ENCODE peak calls at places on chromosome 18, in six cellular contexts. B is amniotic epithelial cell; S is GM03348; K is substantia nigra; R is CD4-positive, alpha-beta T cell; F is caudate nucleus. I is an unnamed sample.

GRCh38 chr18:56789004-56789888 is 138.1 kb downstream of the WDR7 start:
- DNase-seq in S (peak; percentile 5), B (peak; percentile 38), R (no peak), K (no peak), F (no peak), I (no peak)

GRCh38 chr18:21740724-21741510 is at the start of gene MIB1:
- DNase-seq in F (peak; percentile 98), S (peak; percentile 85), B (no peak), K (peak; percentile 49), R (no peak), I (peak; percentile 100)

GRCh38 chr18:58438984-58439311 is 189.9 kb downstream of the ALPK2 start:
- DNase-seq in R (no peak), S (no peak), F (no peak), B (no peak), K (no peak), I (no peak)

GRCh38 chr18:13216732-13217465 is 1.7 kb upstream of the LDLRAD4 start:
- DNase-seq in S (peak; percentile 70), F (peak; percentile 37), K (no peak), B (no peak), R (peak; percentile 37), I (no peak)

GRCh38 chr18:79938196-79938595 is 13.3 kb downstream of the SLC66A2 start:
- DNase-seq in B (no peak), R (no peak), F (no peak), K (no peak), S (no peak), I (no peak)

GRCh38 chr18:42131044-42131939 is 176.3 kb downstream of the PIK3C3 start:
- DNase-seq in B (no peak), S (no peak), R (no peak), F (no peak), K (no peak), I (no peak)

GRCh38 chr18:62877448-62878221 is 162.3 kb downstream of the PHLPP1 start:
- DNase-seq in R (no peak), B (peak; percentile 72), K (no peak), F (no peak), S (peak; percentile 65), I (no peak)

GRCh38 chr18:44031063-44031462 is 649.6 kb upstream of the SETBP1 start:
- DNase-seq in F (no peak), K (no peak), B (no peak), S (no peak), R (no peak), I (no peak)

GRCh38 chr18:44911773-44912172 is 231.1 kb downstream of the SETBP1 start:
- DNase-seq in R (no peak), K (no peak), B (no peak), S (no peak), F (no peak), I (no peak)

GRCh38 chr18:45059695-45060094 is 379.0 kb downstream of the SETBP1 start:
- DNase-seq in R (no peak), S (peak; percentile 60), B (peak; percentile 74), K (no peak), F (no peak), I (no peak)

GRCh38 chr18:68438983-68439382 is 275.9 kb downstream of the TMX3 start:
- DNase-seq in R (no peak), S (peak; percentile 74), B (peak; percentile 65), F (no peak), K (no peak), I (no peak)

GRCh38 chr18:3286165-3286564 is 24.2 kb downstream of the MYL12B start:
- DNase-seq in B (no peak), R (no peak), F (no peak), S (no peak), K (no peak), I (no peak)

GRCh38 chr18:30889582-30890301 is 152.8 kb downstream of the DSC3 start:
- DNase-seq in S (peak; percentile 5), K (no peak), B (peak; percentile 70), F (peak; percentile 0), R (no peak), I (no peak)

GRCh38 chr18:50072146-50072545 is 122.8 kb downstream of the MYO5B start:
- DNase-seq in S (no peak), F (no peak), K (no peak), B (no peak), R (no peak), I (no peak)

GRCh38 chr18:35063875-35064274 is 22.7 kb downstream of the MAPRE2 start:
- DNase-seq in B (no peak), F (no peak), K (no peak), R (no peak), S (no peak), I (no peak)

I was measured in esophagus muscularis mucosa.